ENCODE peak calls at places on chromosomes 5 and 9, in nine cellular contexts. One of them, this sample, is unnamed.
A peak's percentile ranks its signal among the peaks of the same experiment; 100 is the strongest.

GRCh38 chr9:5186416-5187169 is 1.2 kb upstream of the INSL6 start:
- DNase-seq in CD4-positive, alpha-beta T cell: peak; percentile 60
- DNase-seq in foreskin fibroblast: peak; percentile 73
- DNase-seq in astrocyte of the spinal cord: peak; percentile 63
- DNase-seq in tibial nerve: peak; percentile 32
- DNase-seq in SK-N-SH: peak; percentile 68
- DNase-seq in psoas muscle: no peak
- DNase-seq in omental fat pad: no peak
- DNase-seq in osteocyte: no peak
- DNase-seq in this sample: no peak

GRCh38 chr9:91285729-91286353 is 75.9 kb downstream of the AUH start:
- DNase-seq in SK-N-SH: no peak
- DNase-seq in CD4-positive, alpha-beta T cell: no peak
- DNase-seq in psoas muscle: no peak
- DNase-seq in foreskin fibroblast: no peak
- DNase-seq in osteocyte: no peak
- DNase-seq in tibial nerve: no peak
- DNase-seq in omental fat pad: no peak
- DNase-seq in astrocyte of the spinal cord: no peak
- DNase-seq in this sample: no peak

GRCh38 chr9:101832464-101832863 is 94.0 kb upstream of the GRIN3A start:
- DNase-seq in tibial nerve: no peak
- DNase-seq in psoas muscle: no peak
- DNase-seq in foreskin fibroblast: no peak
- DNase-seq in astrocyte of the spinal cord: no peak
- DNase-seq in osteocyte: no peak
- DNase-seq in CD4-positive, alpha-beta T cell: no peak
- DNase-seq in SK-N-SH: no peak
- DNase-seq in omental fat pad: no peak
- DNase-seq in this sample: no peak

GRCh38 chr5:16508730-16509531 is 43.3 kb upstream of the ZNF622 start:
- DNase-seq in psoas muscle: peak; percentile 92
- DNase-seq in SK-N-SH: no peak
- DNase-seq in CD4-positive, alpha-beta T cell: no peak
- DNase-seq in osteocyte: no peak
- DNase-seq in foreskin fibroblast: no peak
- DNase-seq in tibial nerve: peak; percentile 15
- DNase-seq in omental fat pad: no peak
- DNase-seq in astrocyte of the spinal cord: no peak
- DNase-seq in this sample: no peak

GRCh38 chr5:56637321-56637920 is 177.9 kb upstream of the MAP3K1 start:
- DNase-seq in psoas muscle: no peak
- DNase-seq in SK-N-SH: peak; percentile 24
- DNase-seq in tibial nerve: no peak
- DNase-seq in foreskin fibroblast: peak; percentile 24
- DNase-seq in osteocyte: no peak
- DNase-seq in omental fat pad: no peak
- DNase-seq in astrocyte of the spinal cord: peak; percentile 43
- DNase-seq in CD4-positive, alpha-beta T cell: no peak
- DNase-seq in this sample: no peak

GRCh38 chr9:90421786-90422185 is 220.8 kb downstream of the DIRAS2 start:
- DNase-seq in SK-N-SH: no peak
- DNase-seq in psoas muscle: no peak
- DNase-seq in osteocyte: no peak
- DNase-seq in omental fat pad: no peak
- DNase-seq in astrocyte of the spinal cord: no peak
- DNase-seq in foreskin fibroblast: no peak
- DNase-seq in tibial nerve: no peak
- DNase-seq in CD4-positive, alpha-beta T cell: no peak
- DNase-seq in this sample: no peak

GRCh38 chr9:69582544-69583297 is 89.5 kb downstream of the APBA1 start:
- DNase-seq in osteocyte: no peak
- DNase-seq in CD4-positive, alpha-beta T cell: no peak
- DNase-seq in omental fat pad: no peak
- DNase-seq in tibial nerve: no peak
- DNase-seq in foreskin fibroblast: no peak
- DNase-seq in SK-N-SH: peak; percentile 35
- DNase-seq in astrocyte of the spinal cord: no peak
- DNase-seq in psoas muscle: no peak
- DNase-seq in this sample: no peak

GRCh38 chr9:79028101-79028500 is 543.7 kb upstream of the TLE4 start:
- DNase-seq in CD4-positive, alpha-beta T cell: no peak
- DNase-seq in foreskin fibroblast: peak; percentile 71
- DNase-seq in SK-N-SH: no peak
- DNase-seq in psoas muscle: no peak
- DNase-seq in astrocyte of the spinal cord: peak; percentile 52
- DNase-seq in osteocyte: no peak
- DNase-seq in omental fat pad: no peak
- DNase-seq in tibial nerve: no peak
- DNase-seq in this sample: no peak

DNA sequence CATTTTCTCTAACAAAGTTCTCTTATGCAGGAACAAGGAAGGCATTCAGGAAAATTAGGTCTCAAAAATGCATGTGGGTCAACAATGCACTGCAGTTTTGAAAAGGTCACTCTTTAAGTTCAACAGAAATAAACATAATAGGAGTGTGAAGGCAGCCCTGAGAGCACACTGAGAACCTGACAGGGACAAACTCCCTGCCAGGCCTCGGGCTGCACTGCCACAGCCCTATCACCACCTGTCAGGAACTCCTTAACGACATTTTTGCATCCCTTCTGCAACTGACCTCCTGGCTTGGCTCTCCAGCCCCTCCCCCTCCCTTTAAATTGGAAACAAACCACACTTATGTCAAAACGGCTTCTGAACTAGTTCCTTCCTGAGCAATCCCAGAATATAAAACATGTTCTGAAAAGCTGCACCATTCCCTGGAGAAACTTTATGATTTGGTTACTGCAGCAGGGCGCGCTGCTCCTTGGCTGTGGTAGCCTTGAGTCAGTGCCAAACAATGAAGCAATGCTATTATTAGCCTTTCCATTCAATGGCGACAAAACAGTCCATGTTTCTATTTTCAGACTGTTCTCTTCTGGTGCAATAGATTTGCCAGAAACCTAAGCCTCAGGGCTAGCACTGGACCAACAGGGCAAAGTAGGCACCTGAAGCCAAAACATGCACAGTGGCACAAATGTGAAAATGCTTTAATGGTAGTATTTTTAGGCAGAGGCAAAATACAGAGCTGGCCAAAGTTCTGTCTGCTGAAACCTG is 160.1 kb upstream of the ZNF608 start:
- DNase-seq in tibial nerve: peak; percentile 77
- DNase-seq in osteocyte: no peak
- DNase-seq in psoas muscle: peak; percentile 77
- DNase-seq in omental fat pad: no peak
- DNase-seq in foreskin fibroblast: peak; percentile 92
- DNase-seq in CD4-positive, alpha-beta T cell: no peak
- DNase-seq in astrocyte of the spinal cord: peak; percentile 84
- DNase-seq in SK-N-SH: peak; percentile 20
- DNase-seq in this sample: no peak
- TF ChIP-seq CTCF in tibial nerve: no peak
- TF ChIP-seq CTCF in osteocyte: peak; percentile 35
- TF ChIP-seq CTCF in psoas muscle: peak; percentile 21
- TF ChIP-seq CTCF in omental fat pad: no peak
- TF ChIP-seq CTCF in foreskin fibroblast: no peak
- TF ChIP-seq CTCF in CD4-positive, alpha-beta T cell: no peak
- TF ChIP-seq CTCF in astrocyte of the spinal cord: no peak
- TF ChIP-seq CTCF in SK-N-SH: peak; percentile 11
- TF ChIP-seq CTCF in this sample: no peak

GRCh38 chr5:1219098-1219767 is 5.9 kb upstream of the SLC6A18 start:
- DNase-seq in tibial nerve: no peak
- DNase-seq in astrocyte of the spinal cord: no peak
- DNase-seq in foreskin fibroblast: no peak
- DNase-seq in SK-N-SH: no peak
- DNase-seq in CD4-positive, alpha-beta T cell: no peak
- DNase-seq in osteocyte: no peak
- DNase-seq in psoas muscle: no peak
- DNase-seq in omental fat pad: no peak
- DNase-seq in this sample: no peak

GRCh38 chr5:1216918-1217295 is 8.3 kb upstream of the SLC6A18 start:
- DNase-seq in CD4-positive, alpha-beta T cell: no peak
- DNase-seq in tibial nerve: no peak
- DNase-seq in omental fat pad: no peak
- DNase-seq in SK-N-SH: no peak
- DNase-seq in psoas muscle: no peak
- DNase-seq in foreskin fibroblast: no peak
- DNase-seq in osteocyte: no peak
- DNase-seq in astrocyte of the spinal cord: no peak
- DNase-seq in this sample: no peak

GRCh38 chr5:1218351-1219080 is 6.7 kb upstream of the SLC6A18 start:
- DNase-seq in CD4-positive, alpha-beta T cell: no peak
- DNase-seq in astrocyte of the spinal cord: no peak
- DNase-seq in tibial nerve: no peak
- DNase-seq in foreskin fibroblast: no peak
- DNase-seq in osteocyte: no peak
- DNase-seq in omental fat pad: no peak
- DNase-seq in SK-N-SH: no peak
- DNase-seq in psoas muscle: no peak
- DNase-seq in this sample: no peak

GRCh38 chr5:1216211-1216917 is 8.8 kb upstream of the SLC6A18 start:
- DNase-seq in CD4-positive, alpha-beta T cell: no peak
- DNase-seq in tibial nerve: no peak
- DNase-seq in astrocyte of the spinal cord: no peak
- DNase-seq in osteocyte: no peak
- DNase-seq in foreskin fibroblast: no peak
- DNase-seq in psoas muscle: peak; percentile 23
- DNase-seq in SK-N-SH: no peak
- DNase-seq in omental fat pad: no peak
- DNase-seq in this sample: no peak

DNA sequence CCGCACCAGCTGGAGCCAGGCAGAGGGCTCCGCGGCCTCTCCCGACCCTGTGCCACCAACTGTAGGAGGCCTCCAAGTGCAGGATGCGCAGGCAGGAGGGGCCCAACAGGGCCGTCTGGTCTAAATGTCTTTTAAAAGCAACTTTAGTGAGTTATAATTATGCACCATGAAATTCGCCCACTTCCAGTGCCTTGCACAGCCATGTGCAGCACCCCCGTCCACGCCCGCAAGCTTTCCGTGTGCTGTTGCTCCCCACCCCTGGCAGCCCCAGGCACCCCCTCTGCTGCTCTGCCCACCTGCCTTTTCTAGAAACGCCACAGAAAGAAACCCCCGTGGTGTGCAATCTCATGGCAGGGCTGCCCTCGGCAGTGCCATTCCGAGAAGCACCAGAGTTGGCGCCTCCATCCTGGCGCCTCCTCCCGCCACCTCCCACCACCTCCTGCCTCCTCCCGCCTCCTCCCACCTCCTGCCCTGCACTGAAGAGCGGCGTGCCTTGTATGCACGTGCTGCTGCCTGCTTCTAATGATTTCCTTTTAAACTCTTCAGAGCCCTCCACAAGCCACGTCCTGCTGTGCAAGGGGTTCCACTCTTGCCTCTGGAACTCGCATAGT is 7.5 kb upstream of the SLC6A18 start:
- DNase-seq in astrocyte of the spinal cord: no peak
- DNase-seq in foreskin fibroblast: no peak
- DNase-seq in osteocyte: no peak
- DNase-seq in omental fat pad: no peak
- DNase-seq in CD4-positive, alpha-beta T cell: no peak
- DNase-seq in psoas muscle: no peak
- DNase-seq in tibial nerve: no peak
- DNase-seq in SK-N-SH: no peak
- DNase-seq in this sample: no peak
- TF ChIP-seq CTCF in astrocyte of the spinal cord: no peak
- TF ChIP-seq CTCF in foreskin fibroblast: no peak
- TF ChIP-seq CTCF in osteocyte: no peak
- TF ChIP-seq CTCF in omental fat pad: no peak
- TF ChIP-seq CTCF in CD4-positive, alpha-beta T cell: no peak
- TF ChIP-seq CTCF in psoas muscle: no peak
- TF ChIP-seq CTCF in tibial nerve: no peak
- TF ChIP-seq CTCF in SK-N-SH: no peak
- TF ChIP-seq CTCF in this sample: no peak

DNA sequence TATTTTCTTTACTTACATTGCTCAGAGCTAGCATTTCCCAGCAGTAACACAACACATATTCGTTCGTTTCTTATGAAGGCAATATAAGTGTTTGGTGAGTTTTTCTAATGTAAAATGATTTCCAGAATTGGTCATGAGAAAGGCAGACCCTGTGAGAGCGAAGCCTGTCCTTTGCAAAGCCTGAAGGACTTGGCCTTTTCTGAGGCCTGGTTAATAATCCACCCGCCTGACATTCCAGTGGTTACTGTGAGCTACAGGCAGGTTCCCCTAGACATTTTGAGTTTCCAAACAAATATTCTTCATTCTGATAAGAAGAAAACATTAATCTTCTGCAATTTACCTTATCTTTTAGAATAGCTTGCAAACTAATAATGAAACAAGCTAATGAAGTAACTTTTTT is 38.0 kb downstream of the ADAMTS16 start:
- DNase-seq in psoas muscle: no peak
- DNase-seq in CD4-positive, alpha-beta T cell: no peak
- DNase-seq in omental fat pad: no peak
- DNase-seq in osteocyte: no peak
- DNase-seq in foreskin fibroblast: no peak
- DNase-seq in tibial nerve: no peak
- DNase-seq in astrocyte of the spinal cord: no peak
- DNase-seq in SK-N-SH: no peak
- DNase-seq in this sample: no peak
- TF ChIP-seq CTCF in psoas muscle: no peak
- TF ChIP-seq CTCF in CD4-positive, alpha-beta T cell: no peak
- TF ChIP-seq CTCF in omental fat pad: no peak
- TF ChIP-seq CTCF in osteocyte: no peak
- TF ChIP-seq CTCF in foreskin fibroblast: no peak
- TF ChIP-seq CTCF in tibial nerve: no peak
- TF ChIP-seq CTCF in astrocyte of the spinal cord: no peak
- TF ChIP-seq CTCF in SK-N-SH: no peak
- TF ChIP-seq CTCF in this sample: no peak

GRCh38 chr9:23492126-23493002 is 333.7 kb downstream of the ELAVL2 start:
- DNase-seq in omental fat pad: no peak
- DNase-seq in foreskin fibroblast: no peak
- DNase-seq in CD4-positive, alpha-beta T cell: no peak
- DNase-seq in astrocyte of the spinal cord: peak; percentile 65
- DNase-seq in SK-N-SH: peak; percentile 46
- DNase-seq in tibial nerve: no peak
- DNase-seq in osteocyte: no peak
- DNase-seq in psoas muscle: no peak
- DNase-seq in this sample: no peak
- TF ChIP-seq CTCF in omental fat pad: no peak
- TF ChIP-seq CTCF in foreskin fibroblast: peak; percentile 7
- TF ChIP-seq CTCF in CD4-positive, alpha-beta T cell: no peak
- TF ChIP-seq CTCF in astrocyte of the spinal cord: peak; percentile 76
- TF ChIP-seq CTCF in SK-N-SH: peak; percentile 54
- TF ChIP-seq CTCF in tibial nerve: peak; percentile 15
- TF ChIP-seq CTCF in osteocyte: peak; percentile 66
- TF ChIP-seq CTCF in psoas muscle: peak; percentile 50
- TF ChIP-seq CTCF in this sample: no peak

GRCh38 chr5:173689713-173690360 is 73.4 kb upstream of the BOD1 start:
- DNase-seq in psoas muscle: peak; percentile 63
- DNase-seq in omental fat pad: no peak
- DNase-seq in CD4-positive, alpha-beta T cell: no peak
- DNase-seq in astrocyte of the spinal cord: no peak
- DNase-seq in foreskin fibroblast: no peak
- DNase-seq in osteocyte: no peak
- DNase-seq in SK-N-SH: peak; percentile 39
- DNase-seq in tibial nerve: no peak
- DNase-seq in this sample: no peak
- TF ChIP-seq CTCF in psoas muscle: peak; percentile 13
- TF ChIP-seq CTCF in omental fat pad: no peak
- TF ChIP-seq CTCF in CD4-positive, alpha-beta T cell: no peak
- TF ChIP-seq CTCF in astrocyte of the spinal cord: no peak
- TF ChIP-seq CTCF in foreskin fibroblast: no peak
- TF ChIP-seq CTCF in osteocyte: peak; percentile 28
- TF ChIP-seq CTCF in SK-N-SH: no peak
- TF ChIP-seq CTCF in tibial nerve: no peak
- TF ChIP-seq CTCF in this sample: no peak

GRCh38 chr9:99137225-99137624 is 32.3 kb downstream of the TGFBR1 start:
- DNase-seq in tibial nerve: no peak
- DNase-seq in psoas muscle: no peak
- DNase-seq in omental fat pad: no peak
- DNase-seq in astrocyte of the spinal cord: no peak
- DNase-seq in foreskin fibroblast: no peak
- DNase-seq in SK-N-SH: no peak
- DNase-seq in CD4-positive, alpha-beta T cell: no peak
- DNase-seq in osteocyte: no peak
- DNase-seq in this sample: no peak
- TF ChIP-seq CTCF in tibial nerve: no peak
- TF ChIP-seq CTCF in psoas muscle: no peak
- TF ChIP-seq CTCF in omental fat pad: no peak
- TF ChIP-seq CTCF in astrocyte of the spinal cord: no peak
- TF ChIP-seq CTCF in foreskin fibroblast: no peak
- TF ChIP-seq CTCF in SK-N-SH: no peak
- TF ChIP-seq CTCF in CD4-positive, alpha-beta T cell: no peak
- TF ChIP-seq CTCF in osteocyte: no peak
- TF ChIP-seq CTCF in this sample: no peak